ENCODE peak calls at places on chromosomes 12 and 14, in ten cellular contexts. W is activated CD4-positive, alpha-beta T cell treated with anti-CD3 and anti-CD28 coated beads for 48 hours; J is activated CD4-positive, alpha-beta memory T cell treated with anti-CD3 and anti-CD28 coated beads for 36 hours; P is frontal cortex; B is NCI-H1092 treated with DMSO at 0.1 percent for 48 hours; Y is GM10248; U is GM12865; S is non-pigmented ciliary epithelial cell; V is T-helper 1 cell; R is GM04504. C is an unnamed sample.

GRCh38 chr12:132952371-132953162 is 3.5 kb downstream of the ZNF605 start:
- DNase-seq in W (no peak), J (no peak), P (no peak), B (no peak), Y (no peak), U (no peak), S (no peak), V (no peak), R (no peak), C (no peak)

GRCh38 chr12:42809226-42809625 is 219.7 kb upstream of the PRICKLE1 start:
- DNase-seq in W (no peak), J (no peak), P (no peak), B (no peak), Y (no peak), U (no peak), S (no peak), V (no peak), R (no peak), C (no peak)

GRCh38 chr14:73717998-73718741 is 4.0 kb upstream of the PNMA1 start:
- DNase-seq in W (no peak), J (no peak), P (no peak), B (no peak), Y (no peak), U (no peak), S (no peak), V (no peak), R (no peak), C (no peak)

GRCh38 chr12:109580684-109581333 is 7.2 kb downstream of the MVK start:
- DNase-seq in W (no peak), J (no peak), P (no peak), B (no peak), Y (no peak), U (no peak), S (no peak), V (no peak), R (no peak), C (no peak)

GRCh38 chr14:73739174-73739898 is 25.2 kb upstream of the PNMA1 start:
- DNase-seq in W (no peak), J (no peak), P (no peak), B (no peak), Y (no peak), U (no peak), S (no peak), V (no peak), R (no peak), C (no peak)

GRCh38 chr14:38065101-38065762 is 142.5 kb upstream of the SSTR1 start:
- DNase-seq in W (peak), J (peak), P (no peak), B (no peak), Y (no peak), U (peak), S (no peak), V (peak), R (no peak), C (no peak)

GRCh38 chr14:64569108-64570045 is 19.6 kb downstream of the PPP1R36 start:
- DNase-seq in W (no peak), J (no peak), P (no peak), B (no peak), Y (no peak), U (no peak), S (peak), V (no peak), R (peak), C (peak)

GRCh38 chr14:57189070-57189469 is 79.6 kb downstream of the EXOC5 start:
- DNase-seq in W (no peak), J (no peak), P (peak), B (peak), Y (no peak), U (no peak), S (no peak), V (no peak), R (peak), C (no peak)

GRCh38 chr12:22702690-22703089 is 77.7 kb downstream of the ETNK1 start:
- DNase-seq in W (no peak), J (no peak), P (no peak), B (no peak), Y (no peak), U (no peak), S (no peak), V (no peak), R (no peak), C (no peak)

GRCh38 chr12:28415755-28416154 is 225.5 kb downstream of the CCDC91 start:
- DNase-seq in W (no peak), J (no peak), P (no peak), B (no peak), Y (no peak), U (no peak), S (peak), V (no peak), R (peak), C (peak)

GRCh38 chr12:25276199-25276937 is 25.6 kb upstream of the KRAS start:
- DNase-seq in W (peak), J (peak), P (no peak), B (no peak), Y (no peak), U (peak), S (peak), V (no peak), R (peak), C (peak)

GRCh38 chr14:70808023-70808401 is 1.3 kb downstream of the MAP3K9 start:
- DNase-seq in W (peak), J (peak), P (no peak), B (no peak), Y (peak), U (peak), S (no peak), V (peak), R (no peak), C (no peak)

GRCh38 chr12:109436181-109436546 is 40.9 kb downstream of the KCTD10 start:
- DNase-seq in W (no peak), J (no peak), P (no peak), B (no peak), Y (no peak), U (no peak), S (no peak), V (no peak), R (no peak), C (no peak)